ENCODE peak calls at places on chromosomes 11 and 22, in nine cellular contexts. R is EL; Y is T1000; T is stimulated activated CD8-positive, alpha-beta memory T cell treated with anti-CD3 and anti-CD28 coated beads, Interleukin-4, amount 100 ng/mL, for 24 hours; M is left ventricle myocardium superior; C is lower lobe of right lung; P is T-cell; G is NCI-H1417; B is endodermal cell. Q is an unnamed sample.

GRCh38 chr11:121588747-121589146 is 136.0 kb upstream of the SORL1-AS1 start:
- DNase-seq in C (no peak), B (no peak), M (no peak), R (no peak), P (no peak), Y (no peak), G (no peak), T (no peak), Q (no peak)

GRCh38 chr11:64048042-64048854 is 12.5 kb downstream of the FLRT1 start:
- DNase-seq in G (no peak), B (no peak), P (no peak), R (no peak), M (no peak), C (no peak), T (no peak), Y (no peak), Q (no peak)

GRCh38 chr11:17845431-17845881 is 110.9 kb downstream of the KCNC1 start:
- DNase-seq in C (no peak), P (no peak), G (no peak), Y (no peak), T (no peak), R (peak), B (no peak), M (no peak), Q (no peak)

GRCh38 chr22:32920032-32920628 is 118.6 kb downstream of the TIMP3 start:
- DNase-seq in P (no peak), M (peak), C (no peak), G (no peak), R (peak), B (no peak), T (no peak), Y (no peak), Q (no peak)

GRCh38 chr22:22248878-22249277 is 4.3 kb downstream of the VPREB1 start:
- DNase-seq in B (no peak), C (no peak), Y (no peak), T (no peak), P (no peak), G (no peak), R (no peak), M (no peak), Q (no peak)

GRCh38 chr11:134541355-134541754 is 129.3 kb upstream of the B3GAT1 start:
- DNase-seq in T (no peak), R (no peak), G (no peak), P (no peak), C (no peak), B (no peak), M (no peak), Y (no peak), Q (no peak)

GRCh38 chr22:17369553-17370035 is 334 bp downstream of the CECR2 start:
- DNase-seq in M (peak), Y (no peak), P (no peak), C (peak), G (peak), R (no peak), T (no peak), B (peak), Q (no peak)

GRCh38 chr11:11691296-11692141 is 69.7 kb upstream of the GALNT18 start:
- DNase-seq in M (no peak), R (no peak), C (no peak), T (no peak), P (no peak), Y (no peak), G (peak), B (peak), Q (no peak)

GRCh38 chr11:134939046-134939445 is 527.0 kb upstream of the B3GAT1 start:
- DNase-seq in M (no peak), G (peak), Y (no peak), T (no peak), B (no peak), C (no peak), P (no peak), R (no peak), Q (no peak)

GRCh38 chr22:17266261-17266971 is 47.2 kb upstream of the ADA2 start:
- DNase-seq in P (peak), M (peak), C (no peak), G (peak), B (peak), Y (no peak), R (no peak), T (no peak), Q (peak)

GRCh38 chr22:37333724-37334460 is 51.6 kb downstream of the CYTH4 start:
- DNase-seq in R (no peak), T (no peak), Y (no peak), G (no peak), M (no peak), P (no peak), B (no peak), C (no peak), Q (no peak)

GRCh38 chr22:44247923-44248892 is 64.5 kb downstream of the SHISAL1 start:
- DNase-seq in B (peak), T (no peak), C (no peak), G (no peak), P (no peak), M (no peak), R (no peak), Y (no peak), Q (no peak)

GRCh38 chr22:27662359-27663030 is 139.1 kb downstream of the MN1 start:
- DNase-seq in Y (no peak), B (no peak), G (no peak), R (no peak), M (peak), C (no peak), P (no peak), T (no peak), Q (peak)

GRCh38 chr11:133903056-133903455 is 53.7 kb downstream of the IGSF9B start:
- DNase-seq in T (no peak), P (no peak), G (no peak), B (no peak), C (peak), R (no peak), Y (no peak), M (no peak), Q (no peak)

GRCh38 chr11:910589-911030 is at the start of gene CHID1:
- DNase-seq in P (peak), T (peak), Y (peak), B (peak), C (peak), G (peak), R (peak), M (peak), Q (peak)

GRCh38 chr22:46346680-46347405 is 11.3 kb downstream of the TRMU start:
- DNase-seq in P (no peak), B (no peak), G (no peak), M (peak), R (no peak), C (peak), T (no peak), Y (no peak), Q (no peak)

Q was measured in mucosa of descending colon.